ENCODE peak calls at places on chromosomes 1 and 21, in five cellular contexts. N is fibroblast of lung, G is HAP-1, C is left cardiac atrium, B is adrenal gland. Q is an unnamed sample.

GRCh38 chr1:217135569-217135915 is 412.3 kb upstream of the ESRRG start:
- DNase-seq in N (peak; percentile 14), G (no peak), C (peak; percentile 38), B (no peak), Q (no peak)

GRCh38 chr21:31801551-31802234 is 69.8 kb upstream of the SCAF4 start:
- DNase-seq in N (no peak), G (no peak), C (no peak), B (no peak), Q (no peak)

GRCh38 chr1:113109908-113110554 is 37.0 kb downstream of the LRIG2 start:
- DNase-seq in N (peak; percentile 97), G (no peak), C (peak; percentile 54), B (peak; percentile 78), Q (no peak)

GRCh38 chr21:14850394-14850793 is 214.4 kb downstream of the NRIP1 start:
- DNase-seq in N (peak; percentile 72), G (no peak), C (no peak), B (no peak), Q (no peak)

GRCh38 chr1:1827089-1827433 is 48.8 kb upstream of the NADK start:
- DNase-seq in N (peak; percentile 11), G (peak; percentile 65), C (no peak), B (no peak), Q (no peak)

GRCh38 chr1:77282187-77282865 is 507 bp downstream of the AK5 start:
- DNase-seq in N (peak; percentile 22), G (peak; percentile 16), C (peak; percentile 22), B (no peak), Q (peak; percentile 66)

GRCh38 chr1:201191723-201192477 is 1.3 kb downstream of the IGFN1 start:
- DNase-seq in N (peak; percentile 90), G (no peak), C (no peak), B (no peak), Q (no peak)

GRCh38 chr1:9825101-9826074 is 1.6 kb upstream of the CLSTN1 start:
- DNase-seq in N (peak; percentile 75), G (peak; percentile 42), C (peak; percentile 63), B (peak; percentile 79), Q (peak; percentile 92)

GRCh38 chr21:38993561-38993960 is 187.8 kb downstream of the ETS2 start:
- DNase-seq in N (peak; percentile 89), G (no peak), C (peak; percentile 82), B (peak; percentile 85), Q (no peak)

GRCh38 chr1:245378352-245379144 is 223.8 kb downstream of the KIF26B start:
- DNase-seq in N (no peak), G (no peak), C (no peak), B (no peak), Q (no peak)

GRCh38 chr1:64550505-64550904 is 80.6 kb downstream of the CACHD1 start:
- DNase-seq in N (no peak), G (no peak), C (no peak), B (no peak), Q (no peak)

GRCh38 chr1:116431870-116432500 is 58.9 kb downstream of the ATP1A1 start:
- DNase-seq in N (no peak), G (no peak), C (no peak), B (no peak), Q (no peak)

GRCh38 chr1:29650041-29650400 is 413.7 kb downstream of the PTPRU start:
- DNase-seq in N (no peak), G (no peak), C (no peak), B (no peak), Q (no peak)

GRCh38 chr1:179812501-179813292 is 64.9 kb downstream of the TOR1AIP2 start:
- DNase-seq in N (no peak), G (no peak), C (no peak), B (no peak), Q (no peak)

GRCh38 chr1:62720946-62721554 is 32.9 kb upstream of the DOCK7 start:
- DNase-seq in N (peak; percentile 76), G (no peak), C (no peak), B (no peak), Q (no peak)

GRCh38 chr1:232820431-232820830 is 15.2 kb downstream of the MAP10 start:
- DNase-seq in N (no peak), G (no peak), C (no peak), B (no peak), Q (no peak)

GRCh38 chr1:35481229-35481628 is 76.0 kb downstream of the KIAA0319L start:
- DNase-seq in N (no peak), G (no peak), C (no peak), B (no peak), Q (no peak)

GRCh38 chr1:221793439-221794078 is 51.7 kb upstream of the DUSP10 start:
- DNase-seq in N (peak; percentile 41), G (no peak), C (no peak), B (no peak), Q (peak; percentile 53)

GRCh38 chr1:60694980-60695379 is 387.4 kb upstream of the NFIA start:
- DNase-seq in N (no peak), G (no peak), C (no peak), B (no peak), Q (no peak)

GRCh38 chr1:144551107-144551542 is 41.6 kb upstream of the PPIAL4F start:
- DNase-seq in N (peak; percentile 0), G (peak; percentile 79), C (no peak), B (no peak), Q (no peak)

GRCh38 chr21:33703750-33704606 is 61.7 kb downstream of the ITSN1 start:
- DNase-seq in N (no peak), G (no peak), C (no peak), B (no peak), Q (no peak)

GRCh38 chr1:74623716-74624115 is 49.9 kb downstream of the ERICH3 start:
- DNase-seq in N (peak; percentile 7), G (no peak), C (no peak), B (no peak), Q (no peak)

GRCh38 chr1:31027693-31028526 is 37.6 kb downstream of the PUM1 start:
- DNase-seq in N (no peak), G (no peak), C (no peak), B (no peak), Q (no peak)

GRCh38 chr21:46661211-46661625 is 25.7 kb downstream of the PRMT2 start:
- DNase-seq in N (peak; percentile 80), G (no peak), C (peak; percentile 70), B (peak; percentile 68), Q (no peak)

GRCh38 chr1:206668351-206668750 is 16.4 kb upstream of the MAPKAPK2 start:
- DNase-seq in N (no peak), G (no peak), C (no peak), B (no peak), Q (no peak)

Q was measured in pancreas.